ENCODE peak calls at places on chromosomes 3 and 15, in five cellular contexts. One of them, this sample, is unnamed.

GRCh38 chr3:125165189-125165947 is 47.2 kb downstream of the SLC12A8 start:
- DNase-seq in HepG2: peak
- DNase-seq in left ventricle myocardium inferior: peak
- DNase-seq in MM.1S: no peak
- DNase-seq in brain microvascular endothelial cell: peak
- DNase-seq in this sample: peak

GRCh38 chr3:172622916-172623700 is 87.8 kb downstream of the NCEH1 start:
- DNase-seq in HepG2: no peak
- DNase-seq in left ventricle myocardium inferior: no peak
- DNase-seq in MM.1S: peak
- DNase-seq in brain microvascular endothelial cell: no peak
- DNase-seq in this sample: no peak

GRCh38 chr3:136899622-136900158 is 37.7 kb downstream of the NCK1 start:
- DNase-seq in HepG2: no peak
- DNase-seq in left ventricle myocardium inferior: no peak
- DNase-seq in MM.1S: no peak
- DNase-seq in brain microvascular endothelial cell: no peak
- DNase-seq in this sample: no peak

GRCh38 chr15:82158811-82159210 is 103.7 kb downstream of the EFL1 start:
- DNase-seq in HepG2: no peak
- DNase-seq in left ventricle myocardium inferior: peak
- DNase-seq in MM.1S: no peak
- DNase-seq in brain microvascular endothelial cell: no peak
- DNase-seq in this sample: no peak

GRCh38 chr3:25281041-25281842 is 146.8 kb upstream of the RARB start:
- DNase-seq in HepG2: no peak
- DNase-seq in left ventricle myocardium inferior: no peak
- DNase-seq in MM.1S: no peak
- DNase-seq in brain microvascular endothelial cell: no peak
- DNase-seq in this sample: no peak

GRCh38 chr15:75065467-75065850 is 42.1 kb downstream of the PPCDC start:
- DNase-seq in HepG2: peak
- DNase-seq in left ventricle myocardium inferior: no peak
- DNase-seq in MM.1S: peak
- DNase-seq in brain microvascular endothelial cell: peak
- DNase-seq in this sample: no peak

GRCh38 chr3:131031660-131032059 is 5.0 kb downstream of the NEK11 start:
- DNase-seq in HepG2: no peak
- DNase-seq in left ventricle myocardium inferior: no peak
- DNase-seq in MM.1S: no peak
- DNase-seq in brain microvascular endothelial cell: no peak
- DNase-seq in this sample: no peak

GRCh38 chr3:12139111-12139511 is 19.6 kb downstream of the TIMP4 start:
- DNase-seq in HepG2: peak
- DNase-seq in left ventricle myocardium inferior: no peak
- DNase-seq in MM.1S: no peak
- DNase-seq in brain microvascular endothelial cell: peak
- DNase-seq in this sample: no peak

GRCh38 chr3:69324362-69325025 is 61.4 kb downstream of the FRMD4B start:
- DNase-seq in HepG2: peak
- DNase-seq in left ventricle myocardium inferior: no peak
- DNase-seq in MM.1S: no peak
- DNase-seq in brain microvascular endothelial cell: no peak
- DNase-seq in this sample: no peak

GRCh38 chr15:33963831-33964664 is 4.2 kb upstream of the CHRM5 start:
- DNase-seq in HepG2: peak
- DNase-seq in left ventricle myocardium inferior: no peak
- DNase-seq in MM.1S: peak
- DNase-seq in brain microvascular endothelial cell: no peak
- DNase-seq in this sample: no peak

DNA sequence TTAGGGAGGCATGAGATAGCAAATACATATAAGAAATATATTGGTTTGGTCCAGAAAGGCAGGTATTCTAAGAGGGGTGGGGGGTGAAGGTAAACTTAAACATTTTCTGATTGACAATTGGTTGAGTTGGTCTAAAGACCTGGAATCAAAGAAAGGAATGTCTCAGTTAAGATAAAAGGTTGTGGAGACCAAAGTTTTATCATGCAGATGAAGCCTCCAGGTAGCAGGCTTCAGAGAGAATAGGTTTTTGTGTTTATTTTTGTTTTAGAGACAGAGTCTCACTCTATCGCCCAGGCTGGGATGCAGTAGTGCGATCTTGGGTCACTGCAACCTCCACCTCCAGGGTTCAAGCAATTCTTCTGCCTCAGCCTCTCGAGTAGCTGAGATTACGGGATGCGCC is 80.5 kb downstream of the NPAP1 start:
- DNase-seq in HepG2: no peak
- DNase-seq in left ventricle myocardium inferior: no peak
- DNase-seq in MM.1S: no peak
- DNase-seq in brain microvascular endothelial cell: no peak
- DNase-seq in this sample: no peak
- H3K27ac ChIP-seq in HepG2: no peak
- H3K27ac ChIP-seq in left ventricle myocardium inferior: no peak
- H3K27ac ChIP-seq in MM.1S: no peak
- H3K27ac ChIP-seq in brain microvascular endothelial cell: no peak
- H3K27ac ChIP-seq in this sample: no peak

DNA sequence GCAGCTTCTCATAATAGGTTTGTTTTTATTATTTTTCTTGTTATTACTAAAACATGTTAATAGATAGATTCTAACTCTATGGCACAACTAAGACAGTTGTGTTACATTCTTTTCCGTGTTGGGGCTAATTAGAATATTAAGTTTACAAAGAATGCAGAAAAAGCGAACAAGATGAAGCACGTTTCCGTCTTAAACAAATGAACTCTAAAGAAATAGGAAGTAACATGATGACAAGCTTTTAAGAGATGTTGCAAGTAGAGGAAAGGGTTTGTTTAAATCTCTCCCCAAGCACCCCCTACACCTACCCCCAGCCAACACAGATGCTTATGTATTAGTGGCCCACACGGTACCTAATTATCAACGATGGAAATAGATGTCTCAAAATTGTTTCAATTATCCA is 207.1 kb downstream of the TP63 start:
- DNase-seq in HepG2: no peak
- DNase-seq in left ventricle myocardium inferior: no peak
- DNase-seq in MM.1S: no peak
- DNase-seq in brain microvascular endothelial cell: no peak
- DNase-seq in this sample: no peak
- H3K4me3 ChIP-seq in HepG2: no peak
- H3K4me3 ChIP-seq in left ventricle myocardium inferior: no peak
- H3K4me3 ChIP-seq in MM.1S: no peak
- H3K4me3 ChIP-seq in brain microvascular endothelial cell: no peak
- H3K4me3 ChIP-seq in this sample: no peak

GRCh38 chr15:65827065-65827464 is 35.0 kb upstream of the DENND4A start:
- DNase-seq in HepG2: no peak
- DNase-seq in left ventricle myocardium inferior: no peak
- DNase-seq in MM.1S: no peak
- DNase-seq in brain microvascular endothelial cell: no peak
- DNase-seq in this sample: no peak

GRCh38 chr15:65828566-65828965 is 36.5 kb upstream of the DENND4A start:
- DNase-seq in HepG2: no peak
- DNase-seq in left ventricle myocardium inferior: no peak
- DNase-seq in MM.1S: no peak
- DNase-seq in brain microvascular endothelial cell: no peak
- DNase-seq in this sample: no peak

GRCh38 chr15:65824941-65825544 is 33.0 kb upstream of the DENND4A start:
- DNase-seq in HepG2: no peak
- DNase-seq in left ventricle myocardium inferior: no peak
- DNase-seq in MM.1S: no peak
- DNase-seq in brain microvascular endothelial cell: no peak
- DNase-seq in this sample: no peak

GRCh38 chr15:65821070-65821469 is 29.0 kb upstream of the DENND4A start:
- DNase-seq in HepG2: no peak
- DNase-seq in left ventricle myocardium inferior: no peak
- DNase-seq in MM.1S: no peak
- DNase-seq in brain microvascular endothelial cell: no peak
- DNase-seq in this sample: no peak

DNA sequence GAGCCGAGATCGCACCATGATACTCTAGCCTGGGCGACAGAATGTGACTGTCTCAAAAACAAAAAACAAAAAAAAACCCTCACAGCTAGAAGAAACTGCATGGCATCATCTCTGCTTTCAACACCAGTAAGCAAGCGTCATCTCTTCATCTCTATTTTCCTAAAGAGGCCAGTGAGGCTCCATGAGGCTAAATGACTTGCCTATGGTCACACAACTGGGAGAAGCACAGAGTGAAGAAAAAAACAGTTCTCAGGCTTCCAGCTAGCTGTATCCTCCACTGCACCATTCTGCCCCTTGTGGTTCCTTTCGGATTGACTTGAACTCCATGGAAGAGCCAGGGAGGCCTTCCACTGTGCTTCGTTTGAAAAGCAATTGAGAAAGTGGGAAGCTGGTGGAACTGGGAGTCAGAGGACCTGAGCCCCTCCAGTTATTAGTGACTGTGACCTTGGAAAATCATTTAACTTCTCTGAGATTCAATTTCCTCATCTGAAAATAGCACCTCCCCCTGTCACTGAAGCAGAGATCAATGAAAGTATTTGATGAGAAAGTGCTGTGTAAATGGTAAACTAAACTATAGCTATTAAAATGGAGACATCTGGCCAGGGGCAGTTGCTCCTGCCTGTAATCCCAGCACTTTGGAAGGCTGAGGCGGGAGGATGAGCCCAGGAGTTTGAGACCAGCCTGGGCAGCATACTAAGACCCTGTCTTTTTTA is 32.1 kb upstream of the DENND4A start:
- DNase-seq in HepG2: peak
- DNase-seq in left ventricle myocardium inferior: no peak
- DNase-seq in MM.1S: peak
- DNase-seq in brain microvascular endothelial cell: peak
- DNase-seq in this sample: no peak
- TF ChIP-seq CTCF in HepG2: peak
- TF ChIP-seq CTCF in left ventricle myocardium inferior: peak
- TF ChIP-seq CTCF in MM.1S: peak
- TF ChIP-seq CTCF in brain microvascular endothelial cell: peak
- TF ChIP-seq CTCF in this sample: peak

GRCh38 chr3:186679151-186679550 is 13.3 kb downstream of the HRG start:
- DNase-seq in HepG2: no peak
- DNase-seq in left ventricle myocardium inferior: no peak
- DNase-seq in MM.1S: no peak
- DNase-seq in brain microvascular endothelial cell: no peak
- DNase-seq in this sample: no peak
- H3K27ac ChIP-seq in HepG2: no peak
- H3K27ac ChIP-seq in left ventricle myocardium inferior: no peak
- H3K27ac ChIP-seq in MM.1S: no peak
- H3K27ac ChIP-seq in brain microvascular endothelial cell: no peak
- H3K27ac ChIP-seq in this sample: no peak

This sample was measured in lower lobe of right lung.